ENCODE peak calls at places on chromosomes 11 and 22, in five cellular contexts. S is HepG2; C is stimulated activated CD4-positive, alpha-beta T cell treated with anti-CD3 and anti-CD28 coated beads, TNF-alpha, amount 100 ng/mL, for 1 hour; N is iris pigment epithelial cell; M is NCI-H510A treated with DMSO at 0.1 percent for 48 hours. Z is an unnamed sample.

GRCh38 chr22:50733521-50734342 is 4.3 kb upstream of the ACR start:
- DNase-seq in S (no peak), C (no peak), M (no peak), N (peak), Z (no peak)

GRCh38 chr11:12441081-12441801 is 63.9 kb downstream of the PARVA start:
- DNase-seq in S (no peak), C (no peak), M (no peak), N (peak), Z (no peak)

GRCh38 chr22:24319451-24319850 is 48.8 kb downstream of the SPECC1L start:
- DNase-seq in N (peak), C (no peak), S (no peak), M (no peak), Z (no peak)

GRCh38 chr11:87473174-87473573 is 435.4 kb downstream of the TMEM135 start:
- DNase-seq in S (no peak), M (no peak), N (peak), C (no peak), Z (no peak)

GRCh38 chr22:49452362-49452946 is 375.2 kb downstream of the BRD1 start:
- DNase-seq in M (no peak), N (no peak), C (no peak), S (no peak), Z (no peak)

GRCh38 chr22:42310301-42310981 is 40.0 kb upstream of the TCF20 start:
- DNase-seq in M (no peak), C (no peak), N (no peak), S (no peak), Z (no peak)

GRCh38 chr22:19842386-19843106 is 12.1 kb downstream of the GNB1L start:
- DNase-seq in S (no peak), M (no peak), N (no peak), C (no peak), Z (no peak)

GRCh38 chr22:43991316-43992020 is 32.6 kb upstream of the PARVB start:
- DNase-seq in N (no peak), S (no peak), M (no peak), C (no peak), Z (no peak)

GRCh38 chr11:42849362-42849761 is 462.4 kb upstream of the API5 start:
- DNase-seq in C (no peak), N (no peak), S (no peak), M (no peak), Z (no peak)

GRCh38 chr11:92776676-92777075 is 192.8 kb upstream of the MTNR1B start:
- DNase-seq in M (no peak), S (no peak), C (no peak), N (no peak), Z (no peak)

GRCh38 chr11:33931032-33931431 is 39.2 kb upstream of the LMO2 start:
- DNase-seq in N (peak), S (no peak), M (no peak), C (no peak), Z (no peak)

GRCh38 chr11:10282121-10282520 is 11.9 kb downstream of the SBF2 start:
- DNase-seq in C (no peak), S (peak), M (no peak), N (no peak), Z (no peak)

GRCh38 chr11:9203715-9204311 is 61.3 kb downstream of the DENND5A start:
- DNase-seq in C (no peak), M (no peak), S (peak), N (no peak), Z (no peak)

GRCh38 chr11:1640076-1640946 is 10.7 kb downstream of the KRTAP5-5 start:
- DNase-seq in N (peak), S (peak), M (no peak), C (no peak), Z (peak)

GRCh38 chr22:49444781-49445180 is 382.9 kb downstream of the BRD1 start:
- DNase-seq in N (no peak), C (no peak), M (no peak), S (no peak), Z (no peak)

GRCh38 chr22:28943501-28943879 is 60.1 kb downstream of the ZNRF3 start:
- DNase-seq in S (no peak), N (no peak), M (no peak), C (no peak), Z (no peak)

GRCh38 chr22:49307071-49307830 is 520.4 kb downstream of the BRD1 start:
- DNase-seq in C (no peak), S (no peak), N (no peak), M (no peak), Z (no peak)

GRCh38 chr22:50306753-50307749 is at the start of gene PLXNB2:
- DNase-seq in N (peak), M (peak), S (peak), C (no peak), Z (peak)

GRCh38 chr11:65551572-65552398 is 6.4 kb downstream of the LTBP3 start:
- DNase-seq in S (peak), M (peak), C (no peak), N (no peak), Z (peak)

GRCh38 chr11:34349882-34350281 is 7.9 kb downstream of the ABTB2 start:
- DNase-seq in M (no peak), C (no peak), N (peak), S (no peak), Z (no peak)

GRCh38 chr11:64791781-64792291 is 11.2 kb downstream of the MAP4K2 start:
- DNase-seq in N (no peak), C (no peak), S (no peak), M (no peak), Z (no peak)

GRCh38 chr11:81993755-81994154 is 739.9 kb downstream of the FAM181B start:
- DNase-seq in M (no peak), N (no peak), S (no peak), C (no peak), Z (no peak)

Z was measured in memory B cell.